ENCODE peak calls at places on chromosomes 2 and 18, in five cellular contexts. F is left ventricle myocardium inferior, C is suprapubic skin, E is Right ventricle myocardium inferior, K is mesenchymal stem cell. U is an unnamed sample.

GRCh38 chr2:231321021-231321420 is 74.5 kb upstream of the B3GNT7 start:
- DNase-seq in C (peak; percentile 73), E (peak; percentile 79), K (no peak), F (peak; percentile 71), U (no peak)

GRCh38 chr18:32373995-32374394 is 96.7 kb downstream of the GAREM1 start:
- DNase-seq in C (no peak), K (peak; percentile 76), F (no peak), E (no peak), U (no peak)

GRCh38 chr2:207121784-207122183 is 44.0 kb downstream of the KLF7 start:
- DNase-seq in F (peak; percentile 30), C (no peak), E (no peak), K (peak; percentile 85), U (no peak)

GRCh38 chr18:58567453-58568196 is 61.3 kb downstream of the ALPK2 start:
- DNase-seq in K (peak; percentile 53), E (no peak), F (no peak), C (no peak), U (no peak)

GRCh38 chr2:189866296-189866695 is 82.0 kb downstream of the PMS1 start:
- DNase-seq in F (no peak), C (no peak), K (no peak), E (no peak), U (no peak)

GRCh38 chr18:13444430-13445240 is 226.1 kb downstream of the LDLRAD4 start:
- DNase-seq in K (no peak), C (no peak), E (no peak), F (no peak), U (no peak)

GRCh38 chr2:64212801-64213321 is 68.6 kb upstream of the PELI1 start:
- DNase-seq in F (no peak), C (no peak), K (peak; percentile 93), E (no peak), U (no peak)

GRCh38 chr2:43142921-43143438 is 83.4 kb downstream of the ZFP36L2 start:
- DNase-seq in C (no peak), F (no peak), K (peak; percentile 12), E (no peak), U (no peak)

GRCh38 chr2:61832183-61832841 is 21.5 kb downstream of the FAM161A start:
- DNase-seq in K (no peak), F (no peak), C (no peak), E (no peak), U (no peak)

GRCh38 chr2:233010569-233011267 is 2.3 kb downstream of the NGEF start:
- DNase-seq in E (no peak), F (no peak), K (no peak), C (peak; percentile 63), U (no peak)

GRCh38 chr2:17199741-17200140 is 318.5 kb downstream of the RAD51AP2 start:
- DNase-seq in C (no peak), K (no peak), F (no peak), E (no peak), U (no peak)

GRCh38 chr2:4588606-4589005 is 885.2 kb downstream of the DCDC2C start:
- DNase-seq in E (no peak), F (no peak), C (no peak), K (no peak), U (no peak)